ENCODE peak calls at places on chromosomes 2 and 18, in seven cellular contexts. H, U, T, N, M, Z and R are unnamed samples.

GRCh38 chr2:77834360-77835002 is 312.3 kb upstream of the LRRTM4 start:
- DNase-seq in H (no peak), U (no peak), T (no peak), N (no peak), M (no peak), Z (no peak), R (no peak)

GRCh38 chr2:121124330-121124729 is 160.7 kb downstream of the TFCP2L1 start:
- DNase-seq in H (no peak), U (no peak), T (no peak), N (no peak), M (no peak), Z (no peak), R (no peak)

GRCh38 chr2:27636766-27637165 is 7.9 kb downstream of the GPN1 start:
- DNase-seq in H (no peak), U (no peak), T (no peak), N (no peak), M (peak), Z (no peak), R (no peak)

GRCh38 chr2:100036793-100037192 is 105.6 kb downstream of the AFF3 start:
- DNase-seq in H (no peak), U (no peak), T (peak), N (no peak), M (no peak), Z (no peak), R (no peak)

GRCh38 chr2:9194352-9194751 is 12.3 kb upstream of the ASAP2 start:
- DNase-seq in H (no peak), U (no peak), T (no peak), N (no peak), M (no peak), Z (no peak), R (no peak)

GRCh38 chr18:5467666-5468065 is 76.1 kb downstream of the EPB41L3 start:
- DNase-seq in H (no peak), U (no peak), T (no peak), N (no peak), M (no peak), Z (no peak), R (no peak)

GRCh38 chr2:164061129-164061746 is 325.4 kb upstream of the FIGN start:
- DNase-seq in H (no peak), U (peak), T (no peak), N (no peak), M (peak), Z (no peak), R (no peak)

GRCh38 chr18:51072586-51073303 is 42.7 kb downstream of the SMAD4 start:
- DNase-seq in H (no peak), U (no peak), T (no peak), N (no peak), M (no peak), Z (no peak), R (no peak)

GRCh38 chr18:78528437-78529228 is 451.0 kb upstream of the SALL3 start:
- DNase-seq in H (no peak), U (no peak), T (no peak), N (no peak), M (no peak), Z (no peak), R (no peak)

GRCh38 chr2:4628931-4629565 is 925.7 kb downstream of the DCDC2C start:
- DNase-seq in H (no peak), U (no peak), T (no peak), N (no peak), M (no peak), Z (no peak), R (no peak)

GRCh38 chr2:175062787-175063585 is 57.8 kb upstream of the CHN1 start:
- DNase-seq in H (no peak), U (no peak), T (no peak), N (no peak), M (no peak), Z (no peak), R (no peak)

GRCh38 chr2:176130153-176130916 is 830 bp downstream of the HOXD8 start:
- DNase-seq in H (no peak), U (no peak), T (no peak), N (peak), M (peak), Z (no peak), R (peak)

GRCh38 chr2:185145316-185146121 is 547.2 kb downstream of the ZNF804A start:
- DNase-seq in H (no peak), U (no peak), T (no peak), N (no peak), M (no peak), Z (no peak), R (no peak)

GRCh38 chr2:239561448-239562001 is 160.7 kb upstream of the HDAC4 start:
- DNase-seq in H (no peak), U (no peak), T (no peak), N (no peak), M (no peak), Z (no peak), R (peak)

GRCh38 chr2:159285929-159286708 is at the start of gene WDSUB1:
- DNase-seq in H (peak), U (peak), T (peak), N (no peak), M (peak), Z (peak), R (peak)

GRCh38 chr2:162164802-162165201 is 12.8 kb upstream of the GCG start:
- DNase-seq in H (no peak), U (no peak), T (no peak), N (no peak), M (no peak), Z (no peak), R (no peak)

GRCh38 chr2:43161650-43162542 is 64.5 kb downstream of the ZFP36L2 start:
- DNase-seq in H (no peak), U (no peak), T (no peak), N (no peak), M (no peak), Z (no peak), R (no peak)

GRCh38 chr18:49112031-49112430 is 161.3 kb upstream of the SMAD7 start:
- DNase-seq in H (no peak), U (no peak), T (no peak), N (no peak), M (no peak), Z (no peak), R (no peak)

GRCh38 chr2:175855794-175856453 is 146.1 kb downstream of the LNPK start:
- DNase-seq in H (no peak), U (no peak), T (peak), N (no peak), M (no peak), Z (no peak), R (no peak)